ENCODE peak calls at places on chromosomes 1 and 21, in seven cellular contexts. I, U, S, N, H, O and W are unnamed samples.

GRCh38 chr1:145877923-145878486 is 7.7 kb downstream of the ANKRD35 start:
- DNase-seq in I (peak; percentile 20), U (no peak), S (no peak), N (no peak), H (no peak), O (no peak), W (no peak)

GRCh38 chr1:40064797-40065492 is 24.4 kb downstream of the CAP1 start:
- DNase-seq in I (no peak), U (no peak), S (no peak), N (no peak), H (no peak), O (no peak), W (no peak)

GRCh38 chr1:70764747-70765146 is 282.9 kb downstream of the PTGER3 start:
- DNase-seq in I (no peak), U (no peak), S (no peak), N (no peak), H (no peak), O (no peak), W (no peak)

GRCh38 chr1:182315157-182315556 is 76.4 kb downstream of the GLUL start:
- DNase-seq in I (peak; percentile 80), U (no peak), S (no peak), N (no peak), H (no peak), O (no peak), W (no peak)

GRCh38 chr1:64982134-64982533 is 15.8 kb upstream of the JAK1 start:
- DNase-seq in I (no peak), U (no peak), S (no peak), N (no peak), H (no peak), O (no peak), W (no peak)

GRCh38 chr1:54904476-54905048 is 17.6 kb upstream of the DHCR24 start:
- DNase-seq in I (peak; percentile 81), U (no peak), S (peak; percentile 82), N (no peak), H (no peak), O (no peak), W (peak; percentile 40)

GRCh38 chr1:70966018-70966638 is 81.5 kb downstream of the PTGER3 start:
- DNase-seq in I (no peak), U (no peak), S (peak; percentile 0), N (no peak), H (no peak), O (no peak), W (peak; percentile 2)

GRCh38 chr1:21886486-21887215 is 50.5 kb downstream of the HSPG2 start:
- DNase-seq in I (no peak), U (no peak), S (no peak), N (no peak), H (no peak), O (no peak), W (no peak)

GRCh38 chr1:3567405-3567804 is 43.9 kb downstream of the MEGF6 start:
- DNase-seq in I (no peak), U (no peak), S (no peak), N (no peak), H (no peak), O (no peak), W (no peak)

DNA sequence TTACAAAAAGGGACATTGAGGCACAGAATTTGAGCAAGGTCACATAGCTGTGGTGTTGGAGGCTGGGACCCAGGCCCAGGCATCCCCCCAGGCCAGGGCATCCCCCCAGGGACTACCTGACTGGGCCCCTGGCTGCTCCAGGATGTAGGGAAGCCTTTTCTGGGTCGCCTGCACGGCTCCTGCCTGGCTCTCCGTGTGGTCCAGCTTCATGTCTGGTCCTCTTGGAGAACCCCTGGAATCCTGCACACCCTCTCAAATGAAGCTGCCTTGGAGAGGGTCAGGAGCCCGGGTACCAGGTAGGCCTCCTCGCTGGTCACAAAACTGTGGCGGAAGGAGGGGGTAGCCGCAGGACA is 919 bp upstream of the CELSR2 start:
- DNase-seq in I (no peak), U (no peak), S (no peak), N (no peak), H (no peak), O (no peak), W (no peak)
- H3K4ac ChIP-seq in I (no peak overlapping the region), U (no peak overlapping the region), S (no peak overlapping the region), N (no peak overlapping the region), H (no peak overlapping the region), O (no peak overlapping the region), W (no peak overlapping the region)

GRCh38 chr1:230823835-230824485 is 44.4 kb downstream of the C1orf198 start:
- DNase-seq in I (no peak), U (no peak), S (no peak), N (no peak), H (no peak), O (no peak), W (no peak)
- H3K23ac ChIP-seq in I (no peak overlapping the region), U (no peak overlapping the region), S (no peak overlapping the region), N (no peak overlapping the region), H (no peak overlapping the region), O (no peak overlapping the region), W (no peak overlapping the region)

GRCh38 chr21:16419188-16419874 is 689.5 kb downstream of the USP25 start:
- DNase-seq in I (peak; percentile 2), U (no peak), S (peak; percentile 57), N (no peak), H (no peak), O (no peak), W (no peak)

GRCh38 chr21:16418663-16419062 is 688.9 kb downstream of the USP25 start:
- DNase-seq in I (no peak), U (no peak), S (no peak), N (no peak), H (no peak), O (no peak), W (no peak)

GRCh38 chr21:16422702-16423101 is 692.9 kb downstream of the USP25 start:
- DNase-seq in I (no peak), U (no peak), S (no peak), N (no peak), H (no peak), O (no peak), W (no peak)

GRCh38 chr21:16420086-16420724 is 690.4 kb downstream of the USP25 start:
- DNase-seq in I (no peak), U (no peak), S (peak; percentile 18), N (no peak), H (no peak), O (peak; percentile 2), W (peak; percentile 2)

GRCh38 chr21:16418211-16418610 is 688.4 kb downstream of the USP25 start:
- DNase-seq in I (no peak), U (no peak), S (no peak), N (no peak), H (no peak), O (no peak), W (no peak)
- H3K4me2 ChIP-seq in I (no peak overlapping the region), U (no peak overlapping the region), S (no peak overlapping the region), N (no peak overlapping the region), H (no peak overlapping the region), O (no peak overlapping the region), W (no peak overlapping the region)

GRCh38 chr1:14565076-14565475 is 33.4 kb upstream of the KAZN start:
- DNase-seq in I (no peak), U (no peak), S (no peak), N (no peak), H (no peak), O (no peak), W (no peak)
- H3K4ac ChIP-seq in I (no peak overlapping the region), U (no peak overlapping the region), S (no peak overlapping the region), N (no peak overlapping the region), H (no peak overlapping the region), O (no peak overlapping the region), W (no peak overlapping the region)

GRCh38 chr1:15403962-15404580 is 5.6 kb upstream of the EFHD2 start:
- DNase-seq in I (peak; percentile 68), U (no peak), S (no peak), N (no peak), H (no peak), O (peak; percentile 89), W (no peak)
- H3K23ac ChIP-seq in I (no peak overlapping the region), U (no peak overlapping the region), S (no peak overlapping the region), N (no peak overlapping the region), H (no peak overlapping the region), O (no peak overlapping the region), W (no peak overlapping the region)

GRCh38 chr1:67815303-67816095 is 17.8 kb downstream of the GNG12 start:
- DNase-seq in I (no peak), U (no peak), S (no peak), N (no peak), H (no peak), O (peak; percentile 98), W (no peak)

GRCh38 chr1:67816096-67816493 is 17.2 kb downstream of the GNG12 start:
- DNase-seq in I (no peak), U (no peak), S (no peak), N (no peak), H (no peak), O (no peak), W (no peak)

GRCh38 chr1:67817319-67817718 is 15.9 kb downstream of the GNG12 start:
- DNase-seq in I (no peak), U (no peak), S (no peak), N (no peak), H (no peak), O (no peak), W (no peak)

GRCh38 chr1:67818162-67818561 is 15.1 kb downstream of the GNG12 start:
- DNase-seq in I (no peak), U (no peak), S (no peak), N (no peak), H (no peak), O (peak; percentile 44), W (no peak)

GRCh38 chr1:67816506-67816905 is 16.8 kb downstream of the GNG12 start:
- DNase-seq in I (no peak), U (no peak), S (no peak), N (no peak), H (no peak), O (peak; percentile 25), W (no peak)
- H3K4me2 ChIP-seq in I (no peak overlapping the region), U (no peak overlapping the region), S (no peak overlapping the region), N (no peak overlapping the region), H (no peak overlapping the region), O (no peak overlapping the region), W (no peak overlapping the region)

DNA sequence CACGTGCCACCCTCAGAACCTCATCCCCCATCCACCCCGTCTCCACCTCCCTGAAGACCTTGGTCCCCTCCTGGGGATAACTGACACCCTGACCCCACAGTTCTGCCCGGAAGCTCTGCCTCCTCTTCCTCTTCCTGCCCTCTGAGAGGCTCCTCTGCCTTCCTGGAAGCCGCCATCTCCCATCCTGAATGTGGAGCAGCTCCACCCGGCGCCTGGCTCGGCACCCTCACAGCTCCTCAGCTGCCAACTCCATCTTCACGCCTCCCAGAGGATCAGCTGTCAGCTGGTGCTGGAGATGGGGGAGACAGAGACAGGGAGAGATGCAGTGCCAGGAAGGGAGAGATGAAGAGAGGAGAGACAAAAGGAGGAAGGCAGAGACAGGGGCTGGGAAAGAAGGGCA is 210.4 kb upstream of the CSF3R start:
- DNase-seq in I (no peak), U (no peak), S (no peak), N (peak; percentile 19), H (no peak), O (no peak), W (no peak)
- H3K4ac ChIP-seq in I (no peak overlapping the region), U (no peak overlapping the region), S (no peak overlapping the region), N (no peak overlapping the region), H (no peak overlapping the region), O (no peak overlapping the region), W (no peak overlapping the region)

DNA sequence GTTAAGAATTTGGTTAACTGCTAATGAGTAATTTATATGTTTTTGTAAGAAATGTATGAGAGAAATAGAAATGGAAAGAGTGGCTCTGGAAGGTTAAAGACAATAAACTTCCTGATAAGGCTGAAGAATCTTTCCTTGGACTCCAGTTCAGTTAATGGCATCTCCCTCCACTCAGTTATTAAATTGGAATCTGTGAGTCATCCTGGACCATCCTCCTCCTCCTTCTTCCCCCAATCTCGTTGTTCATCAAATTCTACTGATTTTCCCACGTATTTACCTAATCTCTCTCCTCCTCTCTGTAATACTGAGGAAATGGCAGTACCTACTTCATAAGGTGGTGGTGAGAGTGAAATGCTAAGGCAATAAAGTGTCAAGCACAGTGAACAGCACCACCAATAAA is 101.4 kb upstream of the IRF2BP2 start:
- DNase-seq in I (no peak), U (no peak), S (peak; percentile 52), N (no peak), H (no peak), O (no peak), W (no peak)
- H3K23ac ChIP-seq in I (no peak overlapping the region), U (no peak overlapping the region), S (peak overlapping the region; percentile 5), N (no peak overlapping the region), H (no peak overlapping the region), O (no peak overlapping the region), W (no peak overlapping the region)